ENCODE peak calls at places on chromosome 21, in six cellular contexts. N is NCI-H1105 treated with DMSO at 0.1 percent for 48 hours; B is posterior cingulate gyrus; S is stimulated activated naive CD8-positive, alpha-beta T cell treated with anti-CD3 and anti-CD28 coated beads, Interleukin-15, amount 100 ng/mL, for 72 hours; Z is D341Med; V is left cardiac atrium. H is an unnamed sample.
A peak's percentile ranks its signal among the peaks of the same experiment; 100 is the strongest.

GRCh38 chr21:25385912-25386474 is 221.3 kb downstream of the MRPL39 start:
- DNase-seq in Z (peak; percentile 52), B (no peak), N (peak; percentile 83), S (no peak), V (no peak), H (peak; percentile 77)

GRCh38 chr21:31351438-31351837 is 7.4 kb upstream of the TIAM1 start:
- DNase-seq in N (no peak), V (no peak), S (no peak), Z (no peak), B (no peak), H (peak; percentile 61)

GRCh38 chr21:35208810-35209517 is 159.9 kb upstream of the RUNX1 start:
- DNase-seq in S (no peak), N (no peak), V (no peak), Z (no peak), B (no peak), H (no peak)

GRCh38 chr21:15559612-15560011 is 170.2 kb upstream of the USP25 start:
- DNase-seq in V (no peak), N (no peak), S (no peak), B (no peak), Z (no peak), H (no peak)

GRCh38 chr21:41603476-41603875 is 95.5 kb upstream of the TMPRSS2 start:
- DNase-seq in V (no peak), Z (no peak), B (no peak), N (no peak), S (no peak), H (no peak)

GRCh38 chr21:15706686-15707085 is 23.1 kb upstream of the USP25 start:
- DNase-seq in B (no peak), S (no peak), Z (no peak), V (peak; percentile 19), N (no peak), H (peak; percentile 96)

GRCh38 chr21:34702341-34702807 is 33.6 kb downstream of the CLIC6 start:
- DNase-seq in N (no peak), B (no peak), Z (no peak), V (peak; percentile 73), S (no peak), H (peak; percentile 86)

GRCh38 chr21:42991992-42992740 is 17.8 kb downstream of the PKNOX1 start:
- DNase-seq in N (no peak), B (no peak), V (peak; percentile 82), S (no peak), Z (no peak), H (peak; percentile 95)

GRCh38 chr21:37073417-37074194 is 552 bp downstream of the TTC3 start:
- DNase-seq in B (peak; percentile 55), V (peak; percentile 67), S (peak; percentile 73), Z (peak; percentile 62), N (peak; percentile 52), H (peak; percentile 28)

GRCh38 chr21:31786164-31786920 is 54.4 kb upstream of the SCAF4 start:
- DNase-seq in V (no peak), Z (no peak), B (no peak), N (no peak), S (no peak), H (no peak)

GRCh38 chr21:39610705-39611104 is 2.0 kb upstream of the B3GALT5 start:
- DNase-seq in N (no peak), B (no peak), S (no peak), Z (no peak), V (no peak), H (no peak)

GRCh38 chr21:42699196-42699595 is 45.8 kb downstream of the PDE9A start:
- DNase-seq in N (no peak), V (no peak), S (no peak), Z (no peak), B (no peak), H (no peak)

GRCh38 chr21:45857761-45858160 is 123.8 kb upstream of the COL6A1 start:
- DNase-seq in Z (no peak), S (no peak), B (no peak), N (no peak), V (no peak), H (no peak)

GRCh38 chr21:17660449-17660848 is 47.7 kb upstream of the BTG3 start:
- DNase-seq in N (no peak), S (no peak), V (no peak), B (no peak), Z (no peak), H (no peak)